ENCODE peak calls at places on chromosomes 5 and 9, in ten cellular contexts. S is left cardiac atrium; O is AG20443; A is GM03348; B is germinal center; C is stimulated activated CD8-positive, alpha-beta memory T cell treated with anti-CD3 and anti-CD28 coated beads, Interleukin-2, amount 100 ng/mL, for 48 hours; P is dorsolateral prefrontal cortex; L is activated T-cell treated with anti-CD3 and anti-CD28 coated beads for 48 hours; N is nephron progenitor cell; M is body of pancreas. U is an unnamed sample.
A peak's percentile ranks its signal among the peaks of the same experiment; 100 is the strongest.

GRCh38 chr9:33223696-33224095 is 16.3 kb upstream of the SPINK4 start:
- DNase-seq in A (no peak), N (no peak), M (no peak), C (no peak), S (no peak), L (no peak), O (no peak), P (no peak), B (no peak), U (peak; percentile 43)

GRCh38 chr5:95817430-95817829 is 5.1 kb downstream of the GLRX start:
- DNase-seq in C (no peak), N (peak; percentile 37), B (no peak), L (no peak), S (no peak), P (no peak), O (no peak), M (no peak), A (no peak), U (no peak)

GRCh38 chr5:156411131-156411727 is 84.3 kb downstream of the SGCD start:
- DNase-seq in S (no peak), L (no peak), N (no peak), M (no peak), C (no peak), B (no peak), A (peak; percentile 63), P (no peak), O (peak; percentile 68), U (no peak)

GRCh38 chr5:20248102-20248501 is 260.1 kb upstream of the CDH18 start:
- DNase-seq in S (no peak), M (no peak), N (no peak), A (no peak), B (no peak), O (no peak), C (no peak), P (no peak), L (no peak), U (no peak)

GRCh38 chr9:115107701-115108100 is 10.3 kb downstream of the TNC start:
- DNase-seq in M (no peak), P (no peak), L (no peak), N (no peak), C (no peak), S (no peak), A (no peak), O (no peak), B (no peak), U (no peak)

GRCh38 chr9:135665795-135666189 is 2.7 kb downstream of the LCN9 start:
- DNase-seq in P (no peak), M (no peak), A (no peak), B (no peak), O (no peak), C (no peak), S (no peak), N (no peak), L (no peak), U (no peak)

GRCh38 chr5:113807384-113808053 is 294.0 kb downstream of the YTHDC2 start:
- DNase-seq in O (peak; percentile 56), N (peak; percentile 23), B (no peak), M (no peak), L (no peak), C (no peak), A (peak; percentile 49), S (peak; percentile 18), P (peak; percentile 43), U (no peak)

GRCh38 chr5:149561848-149562247 is 10.6 kb upstream of the CSNK1A1 start:
- DNase-seq in C (no peak), M (no peak), P (no peak), A (peak; percentile 85), N (no peak), L (no peak), B (no peak), S (no peak), O (peak; percentile 75), U (peak; percentile 87)

GRCh38 chr5:12636209-12636608 is 732.0 kb upstream of the CTNND2 start:
- DNase-seq in C (no peak), P (no peak), O (no peak), N (no peak), S (no peak), A (no peak), M (no peak), B (no peak), L (no peak), U (no peak)

GRCh38 chr9:114525505-114525904 is 20.2 kb upstream of the WHRN start:
- DNase-seq in O (peak; percentile 84), S (no peak), P (no peak), B (no peak), L (no peak), A (peak; percentile 82), C (no peak), N (no peak), M (no peak), U (no peak)

GRCh38 chr9:17613723-17614122 is 34.9 kb downstream of the SH3GL2 start:
- DNase-seq in B (no peak), S (no peak), A (no peak), P (no peak), L (no peak), N (no peak), O (no peak), M (no peak), C (no peak), U (peak; percentile 4)

GRCh38 chr5:2258861-2259260 is 376.1 kb upstream of the IRX4 start:
- DNase-seq in P (no peak), B (no peak), S (no peak), A (no peak), N (no peak), L (no peak), O (no peak), M (no peak), C (no peak), U (no peak)

GRCh38 chr9:106602354-106602753 is 260.6 kb upstream of the ZNF462 start:
- DNase-seq in N (no peak), P (no peak), C (no peak), O (no peak), S (no peak), B (no peak), M (no peak), A (no peak), L (no peak), U (no peak)

GRCh38 chr9:4548796-4549725 is 58.8 kb downstream of the SLC1A1 start:
- DNase-seq in B (peak; percentile 32), P (no peak), N (peak; percentile 42), O (peak; percentile 56), L (peak; percentile 4), C (no peak), M (no peak), A (peak; percentile 56), S (no peak), U (peak; percentile 58)

GRCh38 chr5:175828676-175829075 is 42.7 kb upstream of the CPLX2 start:
- DNase-seq in M (no peak), L (no peak), P (no peak), N (no peak), A (no peak), C (no peak), O (no peak), B (no peak), S (no peak), U (no peak)

GRCh38 chr5:10849278-10849677 is 88.2 kb upstream of the DAP start:
- DNase-seq in P (no peak), C (no peak), O (no peak), A (no peak), M (no peak), S (no peak), L (no peak), B (no peak), N (no peak), U (peak; percentile 93)

U was measured in SK-MEL-5.